ENCODE peak calls at places on chromosomes 7 and 10, in ten cellular contexts. O is mammary epithelial cell; G is ascending aorta; M is astrocyte; B is fibroblast of pulmonary artery; U is CD8-positive, alpha-beta T cell; K is endodermal cell; Y is astrocyte of the cerebellum; P is astrocyte of the spinal cord; Q is thoracic aorta. X is an unnamed sample.

GRCh38 chr7:1004018-1004880 is 21.3 kb downstream of the CYP2W1 start:
- DNase-seq in O (no peak), G (no peak), M (no peak), B (no peak), U (no peak), K (no peak), Y (no peak), P (no peak), Q (no peak), X (no peak)

GRCh38 chr10:49398000-49398861 is 2.3 kb upstream of the DRGX start:
- DNase-seq in O (peak), G (no peak), M (peak), B (peak), U (peak), K (peak), Y (no peak), P (peak), Q (no peak), X (peak)

GRCh38 chr10:80462986-80463741 is 9.1 kb downstream of the TSPAN14 start:
- DNase-seq in O (peak), G (no peak), M (peak), B (no peak), U (no peak), K (no peak), Y (no peak), P (peak), Q (no peak), X (peak)

GRCh38 chr7:2037805-2038635 is 194.7 kb downstream of the MAD1L1 start:
- DNase-seq in O (no peak), G (no peak), M (peak), B (peak), U (peak), K (no peak), Y (peak), P (peak), Q (no peak), X (peak)

GRCh38 chr10:99450624-99451498 is 20.4 kb upstream of the GOT1 start:
- DNase-seq in O (no peak), G (no peak), M (no peak), B (no peak), U (no peak), K (no peak), Y (no peak), P (no peak), Q (no peak), X (no peak)

GRCh38 chr7:20112646-20113045 is 104.5 kb downstream of the MACC1 start:
- DNase-seq in O (no peak), G (no peak), M (no peak), B (no peak), U (no peak), K (no peak), Y (no peak), P (no peak), Q (no peak), X (no peak)

GRCh38 chr10:29736325-29737208 is 101.8 kb upstream of the SVIL start:
- DNase-seq in O (peak), G (no peak), M (peak), B (peak), U (peak), K (peak), Y (no peak), P (peak), Q (no peak), X (no peak)

GRCh38 chr7:131898418-131898817 is 342.0 kb upstream of the PODXL start:
- DNase-seq in O (peak), G (no peak), M (peak), B (peak), U (no peak), K (peak), Y (no peak), P (peak), Q (no peak), X (peak)

GRCh38 chr10:102869290-102870198 is at the start of gene AS3MT:
- DNase-seq in O (no peak), G (no peak), M (no peak), B (no peak), U (peak), K (peak), Y (no peak), P (no peak), Q (no peak), X (no peak)

GRCh38 chr10:26215923-26216576 is 524 bp upstream of the GAD2 start:
- DNase-seq in O (no peak), G (no peak), M (peak), B (peak), U (no peak), K (peak), Y (no peak), P (peak), Q (no peak), X (peak)

GRCh38 chr10:62454696-62455451 is 80.7 kb downstream of the ZNF365 start:
- DNase-seq in O (peak), G (no peak), M (peak), B (peak), U (no peak), K (no peak), Y (no peak), P (peak), Q (no peak), X (peak)

GRCh38 chr7:69364814-69365587 is 233.3 kb upstream of the AUTS2 start:
- DNase-seq in O (no peak), G (no peak), M (no peak), B (no peak), U (no peak), K (no peak), Y (no peak), P (no peak), Q (no peak), X (peak)

GRCh38 chr10:36608251-36608650 is 517.1 kb upstream of the ANKRD30A start:
- DNase-seq in O (no peak), G (no peak), M (peak), B (peak), U (no peak), K (no peak), Y (peak), P (peak), Q (no peak), X (peak)

GRCh38 chr10:131002031-131002861 is 309.3 kb downstream of the TCERG1L start:
- DNase-seq in O (no peak), G (no peak), M (no peak), B (no peak), U (no peak), K (no peak), Y (no peak), P (no peak), Q (no peak), X (no peak)

GRCh38 chr10:123858039-123858740 is 33.4 kb downstream of the CPXM2 start:
- DNase-seq in O (peak), G (no peak), M (no peak), B (no peak), U (no peak), K (no peak), Y (no peak), P (no peak), Q (peak), X (peak)

GRCh38 chr7:101940151-101940550 is 122.7 kb downstream of the CUX1 start:
- DNase-seq in O (no peak), G (no peak), M (no peak), B (no peak), U (no peak), K (no peak), Y (no peak), P (no peak), Q (no peak), X (no peak)

GRCh38 chr7:101943306-101943705 is 125.9 kb downstream of the CUX1 start:
- DNase-seq in O (no peak), G (no peak), M (no peak), B (no peak), U (no peak), K (no peak), Y (no peak), P (no peak), Q (no peak), X (no peak)

GRCh38 chr7:101940830-101941229 is 123.4 kb downstream of the CUX1 start:
- DNase-seq in O (no peak), G (no peak), M (no peak), B (no peak), U (no peak), K (peak), Y (no peak), P (no peak), Q (no peak), X (no peak)

GRCh38 chr7:101942603-101943210 is 125.3 kb downstream of the CUX1 start:
- DNase-seq in O (peak), G (no peak), M (no peak), B (no peak), U (no peak), K (no peak), Y (no peak), P (no peak), Q (no peak), X (no peak)

DNA sequence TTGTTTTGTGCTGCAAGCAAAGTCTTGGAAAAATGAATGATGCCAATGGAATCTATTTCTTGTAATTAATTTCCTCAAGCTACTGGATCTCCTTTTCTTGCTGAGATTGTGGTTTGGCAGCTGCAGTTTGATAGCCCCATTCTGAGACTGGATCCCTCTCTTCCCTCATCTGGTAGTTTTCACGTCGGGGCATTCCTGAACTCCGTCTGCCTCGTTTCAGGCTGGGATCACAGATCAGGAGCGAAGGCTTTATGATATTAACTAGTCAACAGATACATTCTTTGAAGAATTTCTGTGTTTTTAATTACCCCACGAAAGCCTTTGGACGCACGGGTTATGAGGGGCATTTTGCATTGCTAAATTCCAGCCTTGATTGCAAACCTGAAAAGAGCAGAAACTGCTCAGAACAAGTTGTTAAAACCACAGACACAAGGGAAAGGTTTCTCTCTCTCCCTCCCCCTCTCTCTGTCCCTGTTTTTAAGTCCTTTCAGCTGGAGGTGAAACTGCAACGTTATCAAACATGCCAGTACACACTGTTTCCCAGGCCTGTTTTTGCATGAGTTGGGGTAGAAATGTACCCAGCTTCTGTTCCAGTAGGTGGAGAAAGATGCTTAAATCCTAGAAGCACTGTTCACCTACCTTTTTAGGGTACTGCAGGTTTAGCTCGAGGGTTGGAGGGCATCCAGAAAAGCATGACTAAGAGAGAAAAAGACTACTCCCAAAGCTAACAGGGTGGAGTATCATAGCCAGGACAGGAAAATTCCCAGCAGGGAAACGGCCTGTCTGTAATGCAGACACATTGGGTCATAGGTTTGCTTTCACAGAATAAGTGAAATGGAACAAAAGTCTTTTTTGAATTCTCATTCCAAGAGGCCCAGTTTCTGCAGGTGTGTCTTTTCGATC is 124.3 kb downstream of the CUX1 start:
- DNase-seq in O (peak), G (no peak), M (peak), B (peak), U (no peak), K (no peak), Y (peak), P (peak), Q (peak), X (peak)
- TF ChIP-seq CTCF in O (no peak), G (peak), M (no peak), B (no peak), U (no peak), K (no peak), Y (no peak), P (no peak), Q (no peak), X (no peak)

GRCh38 chr10:132400547-132401151 is 3.6 kb downstream of the PWWP2B start:
- DNase-seq in O (no peak), G (no peak), M (no peak), B (no peak), U (no peak), K (no peak), Y (no peak), P (no peak), Q (no peak), X (no peak)
- H3K4me3 ChIP-seq in O (no peak), G (no peak), M (no peak), B (no peak), U (no peak), K (no peak), Y (no peak), P (no peak), Q (no peak), X (no peak)

GRCh38 chr10:110165239-110165638 is 42.2 kb upstream of the MXI1 start:
- DNase-seq in O (no peak), G (no peak), M (no peak), B (no peak), U (no peak), K (peak), Y (no peak), P (no peak), Q (no peak), X (no peak)
- TF ChIP-seq CTCF in O (no peak), G (no peak), M (no peak), B (no peak), U (no peak), K (no peak), Y (no peak), P (no peak), Q (no peak), X (no peak)

GRCh38 chr10:110354322-110354766 is 49.6 kb upstream of the SMNDC1 start:
- DNase-seq in O (peak), G (no peak), M (peak), B (peak), U (peak), K (peak), Y (peak), P (peak), Q (no peak), X (peak)

GRCh38 chr10:110355922-110356627 is 51.4 kb upstream of the SMNDC1 start:
- DNase-seq in O (no peak), G (no peak), M (no peak), B (no peak), U (no peak), K (no peak), Y (no peak), P (no peak), Q (no peak), X (no peak)

GRCh38 chr10:110353244-110354119 is 48.8 kb upstream of the SMNDC1 start:
- DNase-seq in O (peak), G (no peak), M (peak), B (peak), U (peak), K (peak), Y (no peak), P (peak), Q (no peak), X (peak)

GRCh38 chr10:110356628-110357245 is 52.0 kb upstream of the SMNDC1 start:
- DNase-seq in O (peak), G (peak), M (peak), B (peak), U (peak), K (no peak), Y (peak), P (peak), Q (no peak), X (peak)

DNA sequence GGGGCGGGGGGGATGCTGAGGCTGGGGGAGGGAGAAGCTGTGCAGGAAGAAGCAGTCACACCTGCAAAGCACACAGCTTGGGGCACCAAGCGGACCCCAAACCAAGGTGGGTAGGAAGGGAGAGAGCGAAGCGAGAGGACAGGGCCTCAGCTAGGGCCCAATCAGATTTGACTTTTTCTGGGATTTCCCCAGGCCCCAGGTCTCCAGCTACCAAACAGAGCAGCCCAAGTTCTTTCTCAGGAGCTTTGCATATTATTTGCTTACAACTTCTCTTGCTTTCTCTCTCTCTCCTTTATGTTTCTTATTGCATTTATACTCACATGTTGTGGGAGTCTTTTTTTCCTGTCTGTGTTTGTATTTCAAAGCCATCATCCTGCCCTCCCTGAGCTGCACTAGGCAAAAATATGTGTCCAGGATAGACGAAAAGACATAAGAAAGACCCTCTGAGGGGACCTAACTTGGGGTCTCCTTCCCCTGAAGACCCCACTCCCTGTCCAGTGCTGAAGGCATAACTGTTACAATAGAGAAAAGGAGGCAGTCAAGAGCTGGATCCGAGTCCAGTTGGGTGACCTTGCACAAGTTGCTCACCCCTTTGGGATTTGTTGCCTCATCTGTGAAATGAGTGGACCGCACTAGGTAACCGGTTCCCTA is 50.6 kb upstream of the SMNDC1 start:
- DNase-seq in O (no peak), G (no peak), M (no peak), B (no peak), U (no peak), K (no peak), Y (no peak), P (no peak), Q (no peak), X (peak)
- H3K4me3 ChIP-seq in O (no peak), G (no peak), M (no peak), B (no peak), U (no peak), K (no peak), Y (no peak), P (no peak), Q (no peak), X (no peak)

DNA sequence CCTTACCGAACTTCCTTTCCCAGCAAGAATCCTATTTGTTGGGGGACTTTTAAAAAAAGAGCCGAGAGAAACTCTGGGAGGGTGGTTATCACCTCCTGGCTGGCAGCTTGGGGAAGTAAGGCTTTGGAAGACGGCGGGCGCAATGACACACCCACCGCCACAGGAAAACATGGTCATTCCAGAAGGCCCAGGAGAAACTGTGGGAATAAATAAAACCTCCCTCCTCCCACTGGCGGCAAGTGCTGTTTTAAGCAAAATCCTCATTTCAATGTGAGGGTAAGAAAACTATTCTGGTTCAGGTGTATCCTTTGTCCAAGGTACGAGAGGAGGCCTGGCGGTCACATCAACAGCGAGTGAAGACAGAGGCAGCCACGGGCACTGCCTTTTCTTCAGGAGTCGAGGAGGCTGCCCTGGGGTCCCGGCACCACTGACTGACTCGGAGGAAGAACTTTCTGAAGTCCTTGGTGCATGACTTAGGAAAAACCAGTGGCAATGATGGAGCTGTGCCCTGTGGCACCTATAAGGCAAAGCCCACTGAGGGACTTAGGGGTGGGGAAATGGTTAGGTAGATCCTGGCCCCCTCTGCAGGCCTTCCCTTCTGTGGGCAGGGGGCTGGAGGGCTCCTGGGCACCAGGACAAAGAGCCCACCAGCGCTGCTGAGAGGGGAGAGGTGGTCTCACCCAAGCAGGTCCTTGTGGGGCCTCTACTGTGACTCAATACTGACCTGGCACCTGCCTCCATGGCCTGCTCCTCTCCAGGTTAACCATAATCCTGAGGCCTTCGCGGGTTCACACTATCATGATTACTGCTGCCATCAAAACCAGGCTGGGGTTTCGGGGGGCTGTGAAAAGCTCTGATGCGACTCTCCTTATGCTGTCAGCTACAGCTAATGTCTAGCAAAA is 21.4 kb downstream of the DNAJB12 start:
- DNase-seq in O (no peak), G (no peak), M (no peak), B (no peak), U (no peak), K (peak), Y (no peak), P (no peak), Q (no peak), X (no peak)
- TF ChIP-seq CTCF in O (no peak), G (no peak), M (no peak), B (no peak), U (no peak), K (no peak), Y (no peak), P (no peak), Q (no peak), X (no peak)

DNA sequence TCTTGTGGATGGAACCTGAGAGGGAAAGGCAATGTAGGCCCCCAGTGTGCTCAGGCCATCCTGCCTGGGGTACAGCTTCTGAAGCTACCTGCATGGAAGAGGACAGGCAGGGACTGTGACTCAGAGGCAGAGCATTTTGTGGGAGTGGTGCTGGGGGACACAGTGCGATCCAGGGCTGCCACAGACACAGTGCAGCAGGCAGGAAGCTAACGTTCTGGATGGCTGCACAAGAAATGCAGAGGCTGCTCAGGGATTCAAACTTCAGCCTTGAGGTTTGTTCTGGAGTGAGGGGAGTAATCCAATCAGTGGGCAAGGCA is 648.0 kb upstream of the IGFBP3 start:
- DNase-seq in O (peak), G (no peak), M (peak), B (no peak), U (no peak), K (peak), Y (no peak), P (no peak), Q (no peak), X (no peak)
- H3K4me3 ChIP-seq in O (no peak), G (no peak), M (no peak), B (no peak), U (no peak), K (no peak), Y (no peak), P (no peak), Q (no peak), X (no peak)

X was measured in fibroblast of mammary gland.